ENCODE peak calls at places on chromosomes 16 and 17, in seven cellular contexts. H, N, T, M, V, J and U are unnamed samples.

GRCh38 chr16:67000384-67001158 is 12.2 kb downstream of the CES4A start:
- DNase-seq in H (peak), V (peak), N (no peak), J (peak), M (peak), T (peak), U (no peak)

GRCh38 chr16:49528564-49529150 is 155.1 kb downstream of the C16orf78 start:
- DNase-seq in J (no peak), M (no peak), T (no peak), V (no peak), N (no peak), H (no peak), U (no peak)

GRCh38 chr16:66856184-66856730 is 12.0 kb downstream of the CA7 start:
- DNase-seq in J (no peak), V (no peak), H (no peak), T (no peak), N (no peak), M (no peak), U (no peak)

GRCh38 chr16:22232277-22233049 is 26.4 kb downstream of the EEF2K start:
- DNase-seq in T (no peak), V (no peak), H (peak), J (peak), N (no peak), M (no peak), U (peak)

GRCh38 chr17:55187371-55187770 is 77.4 kb upstream of the HLF start:
- DNase-seq in H (no peak), M (no peak), T (no peak), J (no peak), N (no peak), V (no peak), U (no peak)

GRCh38 chr16:2913603-2914002 is 1.9 kb downstream of the FLYWCH1 start:
- DNase-seq in T (no peak), N (no peak), M (no peak), H (no peak), V (no peak), J (no peak), U (no peak)

GRCh38 chr16:22373662-22374310 is 633 bp downstream of the CDR2 start:
- DNase-seq in N (no peak), T (peak), J (peak), M (peak), H (peak), V (peak), U (no peak)

GRCh38 chr17:27384721-27385120 is 71.5 kb upstream of the KSR1 start:
- DNase-seq in V (no peak), N (no peak), T (no peak), M (no peak), J (no peak), H (no peak), U (peak)

GRCh38 chr17:67400193-67400592 is 23.1 kb downstream of the PITPNC1 start:
- DNase-seq in H (no peak), J (no peak), N (no peak), V (no peak), T (no peak), M (no peak), U (no peak)

GRCh38 chr17:66675991-66676371 is 158.9 kb upstream of the CACNG5 start:
- DNase-seq in N (no peak), T (no peak), V (no peak), H (no peak), M (no peak), J (no peak), U (no peak)

GRCh38 chr17:72683506-72684404 is 408.7 kb downstream of the SLC39A11 start:
- DNase-seq in N (no peak), M (no peak), J (peak), H (peak), V (no peak), T (no peak), U (peak)

GRCh38 chr17:17382060-17382449 is 78.9 kb downstream of the NT5M start:
- DNase-seq in V (no peak), T (no peak), J (no peak), H (no peak), M (no peak), N (no peak), U (no peak)

GRCh38 chr17:74213897-74214386 is 571 bp downstream of the TTYH2 start:
- DNase-seq in T (peak), N (peak), J (no peak), V (peak), H (no peak), M (no peak), U (no peak)

GRCh38 chr17:79630120-79630519 is 19.3 kb upstream of the RBFOX3 start:
- DNase-seq in H (no peak), M (no peak), J (no peak), V (no peak), T (peak), N (no peak), U (no peak)

GRCh38 chr16:81891734-81892364 is 112.8 kb downstream of the PLCG2 start:
- DNase-seq in V (no peak), M (no peak), H (no peak), J (no peak), N (no peak), T (no peak), U (no peak)

GRCh38 chr16:50068550-50068949 is 2.8 kb downstream of the HEATR3 start:
- DNase-seq in J (peak), T (no peak), V (no peak), M (no peak), N (no peak), H (no peak), U (no peak)